ENCODE peak calls at places on chromosome 10, in ten cellular contexts. Z, B, K, M, H, J, W, Q, E and L are unnamed samples.

GRCh38 chr10:71985542-71986250 is 21.5 kb downstream of the CHST3 start:
- DNase-seq in E (peak; percentile 57), M (no peak), Q (no peak), W (no peak), J (no peak), H (no peak), B (no peak), K (peak; percentile 49), Z (peak; percentile 44), L (peak; percentile 12)

GRCh38 chr10:14263041-14263440 is 67.7 kb downstream of the FRMD4A start:
- DNase-seq in H (no peak), Z (no peak), E (no peak), K (no peak), Q (no peak), W (no peak), B (no peak), M (no peak), J (no peak), L (no peak)

GRCh38 chr10:82737556-82737955 is 862.6 kb downstream of the NRG3 start:
- DNase-seq in E (no peak), B (no peak), H (no peak), W (no peak), M (no peak), K (no peak), Z (no peak), Q (peak; percentile 53), J (no peak), L (no peak)

GRCh38 chr10:77274046-77274795 is 363.4 kb downstream of the KCNMA1 start:
- DNase-seq in Q (no peak), Z (no peak), J (no peak), K (no peak), W (no peak), H (no peak), B (no peak), M (no peak), E (no peak), L (no peak)

GRCh38 chr10:123642697-123643096 is 23.5 kb upstream of the GPR26 start:
- DNase-seq in W (no peak), B (no peak), Q (peak; percentile 62), H (no peak), K (no peak), J (no peak), E (no peak), Z (no peak), M (no peak), L (peak; percentile 31)

GRCh38 chr10:102675887-102676616 is 31.8 kb downstream of the TRIM8 start:
- DNase-seq in Q (no peak), H (no peak), Z (peak; percentile 48), M (peak; percentile 41), E (no peak), J (no peak), K (no peak), B (no peak), W (no peak), L (no peak)

GRCh38 chr10:114437456-114438292 is 33.4 kb upstream of the AFAP1L2 start:
- DNase-seq in K (no peak), H (no peak), B (no peak), Z (no peak), W (no peak), E (no peak), M (no peak), J (no peak), Q (peak; percentile 47), L (no peak)

GRCh38 chr10:119268871-119269506 is 61.6 kb downstream of the GRK5 start:
- DNase-seq in H (no peak), B (peak; percentile 54), J (no peak), M (no peak), Z (peak; percentile 78), W (no peak), Q (peak; percentile 35), K (no peak), E (peak; percentile 21), L (no peak)

GRCh38 chr10:122647383-122647968 is 52.2 kb downstream of the C10orf120 start:
- DNase-seq in Q (peak; percentile 22), Z (no peak), E (no peak), J (no peak), K (no peak), W (no peak), M (peak; percentile 48), B (no peak), H (no peak), L (no peak)

GRCh38 chr10:12177642-12178041 is 18.0 kb downstream of the NUDT5 start:
- DNase-seq in Q (no peak), H (no peak), E (no peak), K (no peak), M (no peak), W (no peak), J (no peak), B (no peak), Z (no peak), L (no peak)

GRCh38 chr10:23200997-23201652 is 9.0 kb downstream of the PTF1A start:
- DNase-seq in Z (no peak), J (no peak), W (no peak), H (no peak), B (no peak), K (no peak), E (no peak), M (no peak), Q (no peak), L (no peak)

GRCh38 chr10:23198610-23198939 is 6.5 kb downstream of the PTF1A start:
- DNase-seq in E (no peak), Q (no peak), K (no peak), H (no peak), Z (no peak), B (no peak), W (no peak), M (no peak), J (no peak), L (no peak)

GRCh38 chr10:23200586-23200985 is 8.5 kb downstream of the PTF1A start:
- DNase-seq in B (no peak), Q (peak; percentile 42), K (no peak), H (no peak), Z (no peak), E (no peak), W (no peak), J (no peak), M (no peak), L (no peak)

GRCh38 chr10:23198940-23199767 is 7.0 kb downstream of the PTF1A start:
- DNase-seq in E (no peak), M (no peak), K (no peak), W (no peak), Z (peak; percentile 29), B (no peak), Q (peak; percentile 90), J (no peak), H (no peak), L (no peak)

GRCh38 chr10:23199768-23200511 is 7.8 kb downstream of the PTF1A start:
- DNase-seq in J (no peak), B (no peak), W (no peak), E (no peak), H (no peak), M (no peak), Z (no peak), Q (peak; percentile 66), K (no peak), L (no peak)
- H3K27me3 ChIP-seq in J (peaks cover 34% of the 10 kb centered on the region), B (peaks cover 82% of the 10 kb centered on the region), W (no peaks in the 10 kb centered on the region), E (peaks cover 39% of the 10 kb centered on the region), H (no peaks in the 10 kb centered on the region), M (peaks cover 56% of the 10 kb centered on the region), Z (peaks cover 2% of the 10 kb centered on the region), Q (peaks cover 100% of the 10 kb centered on the region), K (peaks cover 15% of the 10 kb centered on the region), L (peaks cover 8% of the 10 kb centered on the region)

GRCh38 chr10:22618081-22618785 is 96.1 kb downstream of the PIP4K2A start:
- DNase-seq in Z (no peak), M (no peak), E (no peak), Q (no peak), B (no peak), W (no peak), K (no peak), H (no peak), J (no peak), L (no peak)

GRCh38 chr10:22615101-22615500 is 99.3 kb downstream of the PIP4K2A start:
- DNase-seq in M (no peak), J (no peak), B (no peak), E (no peak), Q (no peak), Z (no peak), H (no peak), K (no peak), W (no peak), L (no peak)

GRCh38 chr10:22619111-22619510 is 95.3 kb downstream of the PIP4K2A start:
- DNase-seq in W (no peak), B (no peak), K (no peak), Z (no peak), H (no peak), M (no peak), Q (no peak), J (no peak), E (no peak), L (no peak)

GRCh38 chr10:22615819-22616499 is 98.4 kb downstream of the PIP4K2A start:
- DNase-seq in H (no peak), W (no peak), Z (peak; percentile 79), B (peak; percentile 79), Q (no peak), K (no peak), J (peak; percentile 69), E (peak; percentile 35), M (peak; percentile 78), L (peak; percentile 68)

GRCh38 chr10:22617516-22617915 is 96.9 kb downstream of the PIP4K2A start:
- DNase-seq in Q (no peak), W (no peak), E (no peak), M (peak; percentile 52), K (no peak), H (no peak), B (no peak), J (no peak), Z (no peak), L (no peak)
- TF ChIP-seq CTCF in Q (peak; percentile 40), W (no peak), E (no peak), M (peak; percentile 34), K (no peak), H (no peak), B (no peak), J (no peak), Z (peak; percentile 47), L (no peak)

GRCh38 chr10:50358925-50359687 is 107.8 kb upstream of the ASAH2 start:
- DNase-seq in Z (no peak), H (no peak), J (no peak), K (no peak), B (no peak), W (no peak), M (no peak), Q (no peak), E (no peak), L (no peak)
- H3K4me3 ChIP-seq in Z (no peak overlapping the region), H (no peak overlapping the region), J (no peak overlapping the region), K (no peak overlapping the region), B (no peak overlapping the region), W (no peak overlapping the region), M (no peak overlapping the region), Q (no peak overlapping the region), E (no peak overlapping the region), L (no peak overlapping the region)

GRCh38 chr10:100618856-100619255 is 83.1 kb downstream of the HIF1AN start:
- DNase-seq in B (no peak), K (no peak), Q (no peak), W (no peak), J (no peak), H (no peak), E (no peak), M (no peak), Z (no peak), L (no peak)
- H3K27me3 ChIP-seq in B (peaks cover 52% of the 10 kb centered on the region), K (peaks cover 28% of the 10 kb centered on the region), Q (peaks cover 41% of the 10 kb centered on the region), W (no peaks in the 10 kb centered on the region), J (peaks cover 8% of the 10 kb centered on the region), H (no peaks in the 10 kb centered on the region), E (peaks cover 13% of the 10 kb centered on the region), M (peaks cover 42% of the 10 kb centered on the region), Z (peaks cover 7% of the 10 kb centered on the region), L (no peaks in the 10 kb centered on the region)